ENCODE peak calls at places on chromosomes 6 and 20, in eight cellular contexts. W is ascending aorta; H is upper lobe of right lung; X is effector memory CD4-positive, alpha-beta T cell; V is heart right ventricle; J is right lobe of liver; T is spleen; D is CD8-positive, alpha-beta T cell. E is an unnamed sample. For H3K9me3 and H3K36me3, the result is how much of the 10 kb centered on the place peaks cover.

GRCh38 chr6:16591681-16592549 is 169.3 kb downstream of the ATXN1 start:
- DNase-seq in W (no peak), H (no peak), X (no peak), V (no peak), J (no peak), T (no peak), D (no peak), E (no peak)

GRCh38 chr20:44601801-44602204 is 19.4 kb downstream of the PKIG start:
- DNase-seq in W (no peak), H (no peak), X (no peak), V (peak), J (no peak), T (no peak), D (no peak), E (peak)

GRCh38 chr6:37566209-37566859 is 66.6 kb upstream of the CCDC167 start:
- DNase-seq in W (no peak), H (peak), X (peak), V (peak), J (peak), T (peak), D (peak), E (no peak)

GRCh38 chr20:47111576-47111975 is 216.9 kb downstream of the EYA2 start:
- DNase-seq in W (no peak), H (no peak), X (no peak), V (no peak), J (no peak), T (no peak), D (no peak), E (no peak)

GRCh38 chr20:9250511-9250910 is 181.6 kb downstream of the PLCB4 start:
- DNase-seq in W (no peak), H (no peak), X (no peak), V (no peak), J (no peak), T (no peak), D (no peak), E (no peak)

GRCh38 chr6:87588756-87589407 is 905 bp downstream of the RARS2 start:
- DNase-seq in W (no peak), H (no peak), X (no peak), V (no peak), J (no peak), T (no peak), D (no peak), E (no peak)

GRCh38 chr20:3358676-3359340 is 48.7 kb downstream of the DNAAF9 start:
- DNase-seq in W (no peak), H (no peak), X (no peak), V (no peak), J (no peak), T (no peak), D (no peak), E (no peak)

GRCh38 chr6:11207199-11207968 is 25.1 kb downstream of the NEDD9 start:
- DNase-seq in W (peak), H (no peak), X (no peak), V (no peak), J (no peak), T (no peak), D (no peak), E (peak)

GRCh38 chr20:63413963-63414684 is 53.0 kb upstream of the CHRNA4 start:
- DNase-seq in W (no peak), H (no peak), X (no peak), V (no peak), J (no peak), T (no peak), D (no peak), E (no peak)

GRCh38 chr6:159756508-159756907 is 5.3 kb upstream of the ACAT2 start:
- DNase-seq in W (no peak), H (no peak), X (no peak), V (no peak), J (no peak), T (no peak), D (no peak), E (no peak)

GRCh38 chr6:105310371-105310770 is 92.5 kb downstream of the PREP start:
- DNase-seq in W (no peak), H (no peak), X (no peak), V (no peak), J (no peak), T (no peak), D (no peak), E (no peak)

GRCh38 chr6:14984454-14984853 is 261.4 kb upstream of the JARID2 start:
- DNase-seq in W (no peak), H (peak), X (no peak), V (no peak), J (no peak), T (no peak), D (no peak), E (no peak)

GRCh38 chr20:23121766-23122095 is 35.6 kb upstream of the CD93 start:
- DNase-seq in W (no peak), H (peak), X (no peak), V (no peak), J (no peak), T (peak), D (no peak), E (no peak)

GRCh38 chr6:11387702-11388101 is 149.8 kb upstream of the TMEM170B start:
- DNase-seq in W (no peak), H (no peak), X (no peak), V (no peak), J (no peak), T (no peak), D (no peak), E (no peak)

GRCh38 chr6:125170376-125170775 is 16.8 kb downstream of the TPD52L1 start:
- DNase-seq in W (no peak), H (no peak), X (no peak), V (no peak), J (no peak), T (no peak), D (no peak), E (no peak)

GRCh38 chr20:26208296-26209091 is 511.8 kb upstream of the ZNF337 start:
- DNase-seq in W (no peak), H (peak), X (no peak), V (peak), J (peak), T (peak), D (peak), E (no peak)

GRCh38 chr6:119881416-119881815 is 531.9 kb upstream of the MAN1A1 start:
- DNase-seq in W (no peak), H (no peak), X (no peak), V (no peak), J (no peak), T (no peak), D (no peak), E (no peak)

GRCh38 chr6:13355043-13355945 is 27.0 kb upstream of the TBC1D7 start:
- DNase-seq in W (no peak), H (no peak), X (no peak), V (no peak), J (no peak), T (no peak), D (no peak), E (no peak)

GRCh38 chr6:11324453-11325023 is 92.1 kb upstream of the NEDD9 start:
- DNase-seq in W (no peak), H (no peak), X (no peak), V (no peak), J (no peak), T (no peak), D (no peak), E (no peak)

GRCh38 chr6:97978855-97979271 is 695.8 kb upstream of the MMS22L start:
- DNase-seq in W (no peak), H (no peak), X (no peak), V (no peak), J (peak), T (peak), D (no peak), E (no peak)

GRCh38 chr6:43758617-43759050 is 11.4 kb upstream of the VEGFA start:
- DNase-seq in W (no peak), H (no peak), X (no peak), V (no peak), J (no peak), T (peak), D (no peak), E (no peak)

GRCh38 chr6:40378071-40378724 is 209.0 kb downstream of the LRFN2 start:
- DNase-seq in W (no peak), H (no peak), X (no peak), V (no peak), J (no peak), T (no peak), D (no peak), E (no peak)

GRCh38 chr6:156703719-156704118 is 73.5 kb upstream of the ARID1B start:
- DNase-seq in W (no peak), H (no peak), X (no peak), V (no peak), J (no peak), T (no peak), D (no peak), E (no peak)

DNA sequence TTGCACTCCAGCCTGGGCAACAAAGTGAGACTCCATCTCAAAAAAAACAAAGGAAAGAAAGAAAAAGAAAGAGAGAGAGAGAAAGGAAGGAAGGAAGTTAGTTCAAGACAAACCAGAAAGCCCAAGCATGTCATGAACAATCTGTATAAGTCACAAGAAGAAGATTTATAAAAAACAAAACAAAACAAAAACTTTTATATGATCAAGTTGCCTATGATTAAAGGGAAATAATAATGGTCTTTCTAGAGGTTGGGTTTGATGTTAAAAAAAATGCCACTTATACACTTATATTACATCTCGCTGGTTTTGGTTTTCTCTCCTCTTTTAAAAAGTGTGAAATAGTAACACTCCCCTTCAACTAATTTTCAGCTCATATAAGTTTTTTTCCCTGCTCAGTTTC is 146.2 kb upstream of the CARMIL1 start:
- DNase-seq in W (no peak), H (no peak), X (no peak), V (no peak), J (no peak), T (no peak), D (no peak), E (no peak)
- H3K9me3 ChIP-seq in W (under half), H (under half), X (under half), V (under half), J (under half), T (under half), D (under half), E (under half)

DNA sequence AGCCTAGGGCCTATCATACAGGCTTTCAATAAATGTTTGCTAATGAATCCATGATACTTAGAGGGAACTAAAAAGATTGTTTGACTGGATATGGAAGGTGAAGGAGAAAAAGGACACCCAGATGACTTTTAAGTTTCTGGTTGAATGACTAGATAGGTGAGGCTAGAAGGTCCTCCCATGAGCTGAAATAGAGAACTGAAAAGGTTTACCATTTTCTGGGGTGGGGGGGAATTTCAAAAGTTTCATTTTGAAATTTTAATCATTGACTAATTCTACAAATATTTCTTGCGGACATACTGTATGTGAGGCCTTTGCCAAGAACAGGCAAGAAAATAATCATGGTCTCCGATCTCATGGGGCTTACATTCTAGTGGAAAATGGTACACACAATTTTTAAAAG is 17.9 kb upstream of the ZBTB2 start:
- DNase-seq in W (no peak), H (no peak), X (no peak), V (no peak), J (no peak), T (no peak), D (no peak), E (no peak)
- H3K36me3 ChIP-seq in W (half or more), H (under half), X (under half), V (half or more), J (under half), T (under half), D (under half), E (under half)

DNA sequence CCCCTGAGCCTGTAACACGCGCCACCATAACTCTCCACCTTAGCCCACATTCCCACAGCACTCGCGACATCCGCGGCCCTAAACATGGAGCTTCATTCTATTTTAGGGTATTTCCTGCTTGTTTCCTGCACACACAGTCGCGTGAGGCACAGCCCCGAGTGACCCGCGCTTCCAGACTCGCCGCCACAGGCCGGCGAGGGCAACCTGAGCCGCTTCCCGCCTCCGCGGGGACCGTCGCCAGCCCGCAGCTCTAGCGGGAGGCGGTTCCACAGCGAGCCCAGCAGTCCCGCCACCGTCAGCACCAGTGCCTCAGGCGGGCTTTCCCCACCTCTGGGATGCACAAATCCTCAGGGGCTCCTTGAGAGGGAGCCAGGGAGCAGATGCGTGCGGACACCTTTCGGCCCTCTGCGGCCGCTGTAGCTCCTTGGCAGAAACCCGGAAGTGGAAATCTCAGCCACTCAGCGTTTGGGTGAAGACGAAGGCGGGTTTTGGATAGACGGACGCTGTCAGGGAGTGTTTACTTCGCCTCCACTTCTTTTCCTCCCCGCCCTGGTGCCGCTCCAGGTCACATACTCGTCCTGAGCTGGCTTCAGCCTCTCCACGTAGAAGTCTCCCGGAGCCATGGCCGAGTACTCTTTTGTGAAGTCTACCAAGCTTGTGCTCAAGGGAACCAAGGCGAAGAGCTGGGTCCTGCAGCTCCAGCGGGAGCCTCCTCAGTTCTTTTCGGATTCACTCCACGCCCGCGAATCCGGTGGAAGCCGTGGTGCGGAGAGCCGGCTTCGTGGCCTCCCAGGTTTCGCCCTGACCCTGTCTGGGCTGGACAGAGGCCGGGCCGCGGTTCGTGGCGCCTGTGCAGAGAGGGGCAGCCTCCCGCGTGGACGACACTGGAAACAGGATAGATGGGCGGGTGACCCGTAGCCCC is 2177.4 kb upstream of the DEFB115 start:
- DNase-seq in W (no peak), H (no peak), X (no peak), V (peak), J (peak), T (no peak), D (peak), E (no peak)
- H3K9me3 ChIP-seq in W (under half), H (under half), X (under half), V (under half), J (under half), T (under half), D (under half), E (under half)

DNA sequence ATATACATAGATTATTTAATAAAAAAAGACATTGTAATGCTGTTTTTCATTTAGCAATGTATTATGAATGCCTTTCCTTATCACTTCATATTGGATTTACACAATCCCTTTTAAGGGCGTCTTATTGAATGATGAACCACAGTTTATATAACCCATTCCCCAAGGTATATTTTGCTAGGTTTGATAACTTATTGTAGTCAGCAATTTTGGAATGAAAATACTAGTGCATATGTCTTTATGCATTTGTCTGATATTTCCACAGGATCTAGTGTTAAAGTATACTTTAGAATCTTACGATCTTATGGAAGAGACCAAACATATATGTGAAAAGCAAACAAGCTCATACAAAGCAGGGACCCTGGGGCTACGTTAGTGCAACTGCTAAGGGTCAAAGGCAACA is 180.4 kb upstream of the RIN2 start:
- DNase-seq in W (no peak), H (no peak), X (no peak), V (no peak), J (no peak), T (no peak), D (no peak), E (no peak)
- H3K36me3 ChIP-seq in W (under half), H (under half), X (under half), V (under half), J (under half), T (under half), D (under half), E (under half)

GRCh38 chr20:55264825-55265224 is 740.5 kb downstream of the CBLN4 start:
- DNase-seq in W (no peak), H (no peak), X (no peak), V (no peak), J (no peak), T (no peak), D (no peak), E (no peak)
- H3K9me3 ChIP-seq in W (under half), H (under half), X (under half), V (under half), J (under half), T (under half), D (under half), E (under half)